ENCODE peak calls at places on chromosome 19, in four cellular contexts. E, O, Y and G are unnamed samples.

GRCh38 chr19:33304760-33305647 is 2.7 kb upstream of the CEBPA start:
- DNase-seq in Y (no peak), O (no peak), E (no peak), G (no peak)

GRCh38 chr19:15378529-15379082 is 981 bp downstream of the AKAP8 start:
- DNase-seq in E (no peak), Y (peak; percentile 82), O (peak; percentile 43), G (peak; percentile 73)

GRCh38 chr19:58317481-58318072 is 9.2 kb upstream of the ZSCAN22 start:
- DNase-seq in E (no peak), O (peak; percentile 71), Y (peak; percentile 74), G (peak; percentile 69)

GRCh38 chr19:16527971-16528521 is 14.2 kb downstream of the CHERP start:
- DNase-seq in E (no peak), Y (peak; percentile 34), O (peak; percentile 25), G (peak; percentile 53)

GRCh38 chr19:33171916-33172359 is 22.2 kb upstream of the LRP3 start:
- DNase-seq in O (peak; percentile 53), E (no peak), Y (peak; percentile 70), G (no peak)

GRCh38 chr19:2381151-2381822 is 21.2 kb downstream of the TMPRSS9 start:
- DNase-seq in E (no peak), O (no peak), Y (no peak), G (no peak)

GRCh38 chr19:34471906-34472305 is 9.7 kb upstream of the WTIP start:
- DNase-seq in E (no peak), O (no peak), Y (no peak), G (no peak)

GRCh38 chr19:17346109-17346671 is 8.8 kb downstream of the GTPBP3 start:
- DNase-seq in O (peak; percentile 79), E (peak; percentile 60), Y (peak; percentile 69), G (peak; percentile 90)

GRCh38 chr19:41377977-41378707 is 1.8 kb downstream of the TMEM91 start:
- DNase-seq in O (no peak), Y (no peak), E (no peak), G (peak; percentile 90)

GRCh38 chr19:48992571-48993174 is 436 bp downstream of the GYS1 start:
- DNase-seq in O (no peak), Y (no peak), E (no peak), G (peak; percentile 51)

GRCh38 chr19:37007587-37008220 is 70.5 kb upstream of the ZNF420 start:
- DNase-seq in O (no peak), Y (peak; percentile 12), E (no peak), G (peak; percentile 19)

GRCh38 chr19:47540748-47541147 is 25.9 kb upstream of the NAPA start:
- DNase-seq in O (peak; percentile 14), E (no peak), Y (peak; percentile 43), G (peak; percentile 74)

GRCh38 chr19:41166888-41167804 is 25.9 kb upstream of the CYP2S1 start:
- DNase-seq in O (no peak), E (no peak), Y (no peak), G (no peak)

GRCh38 chr19:7263521-7263920 is 30.7 kb downstream of the INSR start:
- DNase-seq in E (no peak), Y (no peak), O (no peak), G (no peak)

GRCh38 chr19:58514564-58515020 is 2.8 kb upstream of the SLC27A5 start:
- DNase-seq in Y (no peak), O (no peak), E (no peak), G (no peak)

GRCh38 chr19:48372904-48373303 is 8.7 kb downstream of the SYNGR4 start:
- DNase-seq in Y (peak; percentile 31), O (peak; percentile 88), E (no peak), G (no peak)

GRCh38 chr19:10855879-10856522 is 7.8 kb downstream of the C19orf38 start:
- DNase-seq in E (no peak), Y (peak; percentile 37), O (peak; percentile 62), G (peak; percentile 77)

GRCh38 chr19:33904681-33905080 is 108.0 kb downstream of the KCTD15 start:
- DNase-seq in O (peak; percentile 14), E (no peak), Y (peak; percentile 22), G (peak; percentile 64)

DNA sequence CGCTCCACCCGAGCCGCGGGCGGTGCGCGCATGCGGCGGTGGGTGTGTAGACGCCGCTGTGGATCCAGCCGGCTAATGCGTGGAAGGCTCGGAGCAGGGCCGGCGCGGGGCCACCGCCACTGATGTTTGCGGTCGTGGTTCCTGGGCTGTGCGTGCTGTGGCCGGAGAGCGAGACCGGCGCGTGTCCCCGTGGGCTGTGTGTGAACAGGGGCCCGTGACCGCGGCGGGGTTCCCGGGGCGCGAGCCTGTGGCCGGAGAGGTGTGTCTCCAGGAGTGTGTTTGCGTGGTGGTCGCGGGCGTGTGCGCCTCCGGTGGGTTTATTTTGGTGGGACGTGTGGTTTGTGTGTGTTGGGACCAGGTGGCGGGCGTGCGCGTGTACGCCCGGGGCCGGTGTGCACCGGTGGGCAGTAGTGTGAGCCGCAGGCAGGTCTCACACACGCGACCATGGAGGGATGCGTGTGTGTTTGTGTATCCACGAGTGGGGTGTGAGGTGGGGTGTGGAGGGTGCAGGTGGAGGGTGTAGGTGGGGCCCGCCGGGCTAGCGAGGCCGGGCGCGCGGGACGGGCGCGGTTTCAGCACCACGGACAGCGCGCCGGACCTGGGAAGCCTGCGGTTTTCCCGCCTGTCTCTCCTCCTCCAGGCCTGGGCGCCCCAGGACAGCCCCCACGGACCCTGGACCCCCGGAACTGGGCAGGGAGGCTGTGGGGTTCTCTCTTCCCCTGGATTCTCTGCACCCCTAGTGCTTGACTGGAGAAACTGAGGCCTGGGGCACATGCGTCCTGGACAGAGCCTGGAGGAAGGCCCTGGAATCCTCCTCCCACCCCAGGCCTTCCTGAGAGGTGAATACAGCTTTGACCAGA is 1.6 kb downstream of the HCN2 start:
- DNase-seq in Y (peak; percentile 62), E (no peak), O (peak; percentile 36), G (peak; percentile 68)
- TF ChIP-seq EZH2 in Y (no peak), E (no peak), O (no peak), G (no peak)

GRCh38 chr19:14056741-14057356 is 5.0 kb downstream of the PALM3 start:
- DNase-seq in Y (no peak), E (no peak), O (no peak), G (peak; percentile 43)

GRCh38 chr19:14059652-14060155 is 2.2 kb downstream of the PALM3 start:
- DNase-seq in O (no peak), E (no peak), Y (no peak), G (no peak)

GRCh38 chr19:14058182-14059092 is 3.4 kb downstream of the PALM3 start:
- DNase-seq in O (no peak), Y (no peak), E (no peak), G (no peak)

GRCh38 chr19:14061081-14061749 is 661 bp downstream of the PALM3 start:
- DNase-seq in E (no peak), O (no peak), Y (peak; percentile 46), G (no peak)

GRCh38 chr19:14059093-14059480 is 2.8 kb downstream of the PALM3 start:
- DNase-seq in Y (no peak), E (no peak), O (no peak), G (peak; percentile 83)
- H2AFZ ChIP-seq in Y (no peak overlapping the region), E (peak overlapping the region; percentile 73), O (peak overlapping the region; percentile 14), G (no peak overlapping the region)

GRCh38 chr19:35901854-35902661 is at the start of gene HCST:
- DNase-seq in Y (peak; percentile 81), O (peak; percentile 9), E (no peak), G (no peak)
- TF ChIP-seq EZH2phosphoT487 in Y (no peak), O (no peak), E (no peak), G (no peak)

GRCh38 chr19:18789422-18789832 is 1.7 kb downstream of the COMP start:
- DNase-seq in Y (no peak), O (no peak), E (no peak), G (no peak)

GRCh38 chr19:18789883-18790565 is 1.1 kb downstream of the COMP start:
- DNase-seq in O (no peak), Y (peak; percentile 59), E (no peak), G (peak; percentile 84)

GRCh38 chr19:18791315-18791678 is 192 bp upstream of the COMP start:
- DNase-seq in O (no peak), E (no peak), Y (no peak), G (no peak)

GRCh38 chr19:18790566-18791314 is at the start of gene COMP:
- DNase-seq in Y (peak; percentile 43), O (no peak), E (no peak), G (peak; percentile 56)

DNA sequence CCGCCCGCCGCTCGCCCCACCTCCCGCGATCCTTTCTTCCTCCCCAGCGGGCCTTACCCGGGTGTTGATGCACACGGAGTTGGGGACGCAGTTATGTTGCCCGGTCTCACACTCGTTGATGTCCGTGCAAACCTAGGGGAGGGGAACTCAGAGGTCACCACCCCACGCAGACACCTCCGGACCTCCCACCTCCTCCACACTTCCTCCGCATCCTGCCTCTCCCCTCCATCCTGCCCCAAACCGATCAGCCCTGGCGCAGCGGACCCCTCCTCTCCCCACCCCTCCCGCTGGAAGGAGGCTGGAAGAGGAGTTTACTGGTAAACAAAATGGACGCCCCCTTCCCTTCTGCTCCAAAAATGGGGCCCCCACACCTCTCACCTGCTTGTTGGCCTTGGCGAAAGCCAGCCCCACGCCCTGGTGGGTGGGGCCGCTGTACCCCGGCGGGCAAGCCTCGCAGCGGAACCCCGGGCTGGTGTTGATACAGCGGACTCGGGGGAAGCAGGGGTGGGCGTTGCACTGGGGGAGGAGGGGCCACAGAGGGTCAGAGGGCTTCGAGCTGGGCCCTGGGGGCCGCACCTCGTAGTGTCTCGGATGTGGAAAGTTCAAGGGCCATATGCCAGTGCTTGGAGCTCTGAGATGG is 2.2 kb downstream of the COMP start:
- DNase-seq in E (no peak), Y (no peak), O (no peak), G (peak; percentile 68)
- TF ChIP-seq EZH2 in E (no peak), Y (no peak), O (no peak), G (peak; percentile 58)

GRCh38 chr19:29926031-29926430 is 16.0 kb upstream of the URI1 start:
- DNase-seq in Y (no peak), E (no peak), O (no peak), G (no peak)

GRCh38 chr19:29923653-29924052 is 18.4 kb upstream of the URI1 start:
- DNase-seq in E (no peak), Y (no peak), O (no peak), G (no peak)

GRCh38 chr19:29927944-29928669 is 13.9 kb upstream of the URI1 start:
- DNase-seq in O (no peak), Y (no peak), E (no peak), G (peak; percentile 75)

GRCh38 chr19:29926801-29927200 is 15.2 kb upstream of the URI1 start:
- DNase-seq in Y (no peak), O (no peak), E (no peak), G (no peak)

DNA sequence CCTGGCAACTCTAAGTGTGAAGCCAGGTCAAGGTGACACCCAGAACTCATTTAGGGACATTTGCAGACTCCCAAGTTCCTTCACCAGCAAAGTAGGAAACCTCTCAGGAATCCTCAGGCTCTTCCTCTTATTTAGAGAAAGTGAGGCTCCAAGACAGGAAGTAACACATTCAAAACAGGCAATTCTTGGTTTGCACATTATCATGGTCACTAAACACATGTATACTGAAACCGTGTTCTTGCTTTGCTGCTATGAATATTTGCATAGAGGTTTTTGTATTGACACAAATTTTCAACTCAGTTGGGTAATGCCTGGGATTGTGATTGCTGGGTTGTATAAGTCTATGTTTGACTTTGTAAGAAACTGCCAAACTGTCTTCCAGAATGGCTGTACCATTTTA is 13.2 kb upstream of the URI1 start:
- DNase-seq in Y (no peak), O (no peak), E (no peak), G (no peak)
- H2AFZ ChIP-seq in Y (no peak overlapping the region), O (no peak overlapping the region), E (no peak overlapping the region), G (peak overlapping the region; percentile 95)